ENCODE peak calls at places on chromosomes 4 and X, in four cellular contexts. O is stimulated activated naive CD4-positive, alpha-beta T cell treated with Interleukin-2 at 50 U/mL for 16 hours; A is stimulated activated naive CD8-positive, alpha-beta T cell treated with anti-CD3 and anti-CD28 coated beads, Interleukin-15, Interleukin-2, amounts not matched to agents 100 U/mL and 50 U/mL, for 24 hours; J is mammary epithelial cell. W is an unnamed sample.

GRCh38 chrX:10726647-10727046 is 106.3 kb upstream of the MID1 start:
- DNase-seq in J (peak), O (no peak), A (no peak), W (no peak)

GRCh38 chr4:74217365-74217764 is 59.4 kb downstream of the MTHFD2L start:
- DNase-seq in A (no peak), J (no peak), O (no peak), W (no peak)

GRCh38 chrX:94600077-94600476 is 926.1 kb downstream of the FAM133A start:
- DNase-seq in J (no peak), A (no peak), O (no peak), W (no peak)

GRCh38 chr4:132333723-132334045 is 815.4 kb upstream of the PCDH10 start:
- DNase-seq in O (no peak), A (no peak), J (peak), W (no peak)

GRCh38 chr4:139633661-139634060 is 32.0 kb upstream of the MGST2 start:
- DNase-seq in O (no peak), A (no peak), J (no peak), W (no peak)

GRCh38 chrX:43581167-43581566 is 74.9 kb upstream of the MAOA start:
- DNase-seq in A (no peak), J (peak), O (no peak), W (no peak)

GRCh38 chr4:183249854-183250253 is 70.2 kb downstream of the CLDN22 start:
- DNase-seq in O (no peak), A (no peak), J (peak), W (no peak)

GRCh38 chr4:5462896-5463295 is 245.5 kb downstream of the EVC2 start:
- DNase-seq in A (no peak), O (no peak), J (no peak), W (no peak)

GRCh38 chrX:47625365-47625764 is 4.4 kb downstream of the CFP start:
- DNase-seq in A (no peak), O (no peak), J (no peak), W (no peak)

GRCh38 chr4:123893746-123894095 is 497.1 kb downstream of the SPRY1 start:
- DNase-seq in O (no peak), A (no peak), J (no peak), W (no peak)

GRCh38 chr4:78057600-78058560 is 757 bp downstream of the FRAS1 start:
- DNase-seq in O (peak), A (peak), J (peak), W (no peak)

GRCh38 chrX:29728639-29729038 is 486.7 kb upstream of the MAGEB2 start:
- DNase-seq in J (peak), O (no peak), A (no peak), W (no peak)

GRCh38 chrX:125782184-125782583 is 383.9 kb downstream of the DCAF12L2 start:
- DNase-seq in J (no peak), A (no peak), O (no peak), W (no peak)

GRCh38 chr4:184994010-184994622 is 24.2 kb upstream of the HELT start:
- DNase-seq in A (no peak), O (no peak), J (no peak), W (no peak)

GRCh38 chrX:39492495-39493162 is 605.1 kb downstream of the BCOR start:
- DNase-seq in J (peak), A (no peak), O (no peak), W (no peak)

GRCh38 chr4:87426865-87427517 is 4.6 kb downstream of the NUDT9 start:
- DNase-seq in J (no peak), A (no peak), O (no peak), W (no peak)

GRCh38 chr4:139279723-139280620 is at the start of gene MGARP:
- DNase-seq in J (peak), A (peak), O (peak), W (no peak)

GRCh38 chr4:176563591-176563990 is 229.1 kb downstream of the VEGFC start:
- DNase-seq in J (no peak), O (no peak), A (no peak), W (no peak)

GRCh38 chr4:832536-832935 is 6.6 kb upstream of the CPLX1 start:
- DNase-seq in A (no peak), O (no peak), J (no peak), W (no peak)

GRCh38 chr4:1367230-1367935 is 20.4 kb downstream of the UVSSA start:
- DNase-seq in A (no peak), O (no peak), J (no peak), W (no peak)

GRCh38 chrX:10352536-10352935 is 195.8 kb downstream of the CLCN4 start:
- DNase-seq in J (no peak), A (no peak), O (no peak), W (no peak)

GRCh38 chr4:33780952-33781655 is 2463.2 kb downstream of the ARAP2 start:
- DNase-seq in A (no peak), O (no peak), J (peak), W (no peak)